ENCODE peak calls at places on chromosomes 16 and 17, in five cellular contexts. Z, Y, B, W and C are unnamed samples.
A peak's percentile ranks its signal among the peaks of the same experiment; 100 is the strongest.

GRCh38 chr17:6569391-6570302 is 13.3 kb upstream of the PITPNM3 start:
- DNase-seq in Z (no peak), Y (no peak), B (no peak), W (no peak), C (no peak)

GRCh38 chr16:26598989-26599785 is 467.5 kb upstream of the C16orf82 start:
- DNase-seq in Z (no peak), Y (no peak), B (no peak), W (no peak), C (no peak)

GRCh38 chr17:79664925-79665738 is 54.3 kb upstream of the RBFOX3 start:
- DNase-seq in B (peak; percentile 60), Z (peak; percentile 62), W (no peak), Y (no peak), C (no peak)

GRCh38 chr17:69363488-69364210 is 36.7 kb upstream of the ABCA5 start:
- DNase-seq in W (no peak), B (no peak), Y (no peak), Z (no peak), C (no peak)

GRCh38 chr17:74334393-74335039 is 8.5 kb downstream of the KIF19 start:
- DNase-seq in Z (no peak), W (no peak), B (no peak), Y (no peak), C (no peak)

GRCh38 chr16:11273721-11274324 is 394 bp upstream of the PRM3 start:
- DNase-seq in B (no peak), W (no peak), Z (no peak), Y (no peak), C (no peak)

GRCh38 chr17:30093463-30094147 is 23.0 kb upstream of the NSRP1 start:
- DNase-seq in W (no peak), Z (peak; percentile 71), B (peak; percentile 28), Y (peak; percentile 58), C (peak; percentile 61)

GRCh38 chr16:86643661-86644060 is 65.3 kb downstream of the FOXL1 start:
- DNase-seq in Y (no peak), Z (no peak), B (no peak), W (no peak), C (no peak)

GRCh38 chr17:79742589-79742918 is 11.8 kb downstream of the ENPP7 start:
- DNase-seq in B (no peak), W (no peak), Z (no peak), Y (no peak), C (no peak)

GRCh38 chr16:75087040-75087979 is 29.3 kb downstream of the LDHD start:
- DNase-seq in W (no peak), Y (peak; percentile 93), Z (no peak), B (no peak), C (no peak)

GRCh38 chr17:38606646-38607611 is 1.2 kb upstream of the SRCIN1 start:
- DNase-seq in Y (no peak), Z (no peak), W (no peak), B (no peak), C (no peak)

GRCh38 chr17:38605230-38605851 is 411 bp downstream of the SRCIN1 start:
- DNase-seq in Y (no peak), W (no peak), Z (no peak), B (no peak), C (no peak)

GRCh38 chr17:38604479-38605229 is 1.1 kb downstream of the SRCIN1 start:
- DNase-seq in Z (no peak), W (no peak), Y (no peak), B (no peak), C (no peak)

GRCh38 chr17:38603786-38604478 is 1.8 kb downstream of the SRCIN1 start:
- DNase-seq in W (no peak), B (no peak), Z (no peak), Y (no peak), C (no peak)

DNA sequence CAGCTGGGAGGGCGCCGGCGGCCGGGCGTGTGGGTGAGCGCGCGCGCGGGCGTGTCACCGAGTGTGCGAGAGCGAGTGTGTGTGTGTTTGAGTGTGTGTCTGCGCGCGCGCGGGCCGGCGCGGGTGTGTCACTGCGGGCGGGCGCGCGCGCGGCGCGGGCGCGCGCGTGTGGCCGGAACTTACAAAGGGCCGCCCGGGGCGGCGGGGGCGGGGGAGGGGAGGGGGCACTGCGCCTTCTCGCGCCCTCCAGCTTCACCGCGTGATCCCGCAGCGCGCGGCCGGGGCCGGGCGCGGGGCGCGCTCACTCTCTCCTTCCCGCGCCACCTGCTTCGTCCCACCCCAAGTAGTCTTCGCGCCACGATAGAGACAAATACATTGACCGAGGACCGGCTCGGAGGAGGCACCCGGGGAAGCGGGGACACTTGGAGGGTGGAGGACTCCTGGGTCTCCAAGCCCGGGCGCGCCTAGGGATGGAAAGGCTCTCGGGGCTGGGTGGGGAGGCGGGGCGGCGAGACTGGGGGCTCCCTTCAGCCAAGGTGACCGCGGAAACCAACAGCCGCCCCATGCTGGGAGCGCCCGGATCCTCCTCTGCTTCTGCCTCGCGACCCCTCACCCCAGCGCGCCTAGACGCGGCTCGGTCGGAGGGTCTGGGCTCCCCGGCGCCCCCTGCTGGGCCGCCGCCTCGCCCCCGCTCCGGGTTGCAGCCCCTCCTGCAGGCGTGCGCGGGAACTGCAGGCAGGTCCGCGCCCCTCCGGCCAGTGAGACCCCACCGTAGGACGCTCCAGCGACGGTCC is at the start of gene SRCIN1:
- DNase-seq in Y (peak; percentile 2), Z (peak; percentile 72), W (no peak), B (peak; percentile 23), C (no peak)
- TF ChIP-seq CTCF in Y (peak; percentile 94), Z (peak; percentile 53), W (peak; percentile 60), B (peak; percentile 74), C (peak; percentile 93)

DNA sequence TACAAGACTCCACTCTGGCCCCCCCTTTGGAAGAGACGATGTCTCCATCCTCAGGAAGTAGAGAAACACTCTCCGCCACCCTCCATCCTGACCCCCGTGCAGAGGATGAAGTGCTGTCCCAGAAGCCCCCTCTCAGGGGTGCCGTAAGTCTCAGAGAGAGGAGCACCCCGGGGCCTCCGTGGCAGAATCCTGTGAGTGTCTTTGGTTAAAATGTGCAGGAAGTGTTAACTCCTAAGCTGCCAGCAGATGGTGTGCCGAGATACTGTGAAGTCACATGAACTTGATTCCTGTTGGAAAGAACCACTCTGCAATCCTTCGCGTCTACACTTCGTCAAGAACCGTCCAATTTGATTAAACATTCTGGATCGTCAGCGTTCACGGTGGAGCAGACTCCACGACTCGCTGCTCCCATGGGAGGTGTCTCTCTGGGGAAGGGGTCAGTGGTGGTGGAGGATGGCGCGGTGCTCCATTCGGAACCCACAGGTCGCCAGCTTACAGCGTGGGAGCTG is 5.6 kb downstream of the BANP start:
- DNase-seq in Y (peak; percentile 85), B (no peak), W (no peak), Z (no peak), C (peak; percentile 30)
- TF ChIP-seq CTCF in Y (peak; percentile 63), B (no peak), W (peak; percentile 37), Z (no peak), C (peak; percentile 66)

GRCh38 chr17:21282850-21283249 is 1.7 kb upstream of the MAP2K3 start:
- DNase-seq in Y (no peak), Z (no peak), B (no peak), W (no peak), C (no peak)
- TF ChIP-seq CTCF in Y (no peak), Z (no peak), B (no peak), W (no peak), C (no peak)

GRCh38 chr17:51298508-51299371 is 38.4 kb downstream of the UTP18 start:
- DNase-seq in Y (peak; percentile 54), Z (no peak), B (no peak), W (no peak), C (peak; percentile 48)
- TF ChIP-seq CTCF in Y (peak; percentile 74), Z (peak; percentile 7), B (peak; percentile 63), W (peak; percentile 82), C (peak; percentile 78)

GRCh38 chr17:2786176-2786881 is 9.9 kb upstream of the RAP1GAP2 start:
- DNase-seq in Y (peak; percentile 69), B (peak; percentile 86), W (peak; percentile 17), Z (peak; percentile 77), C (peak; percentile 57)
- TF ChIP-seq CTCF in Y (peak; percentile 67), B (peak; percentile 89), W (peak; percentile 86), Z (peak; percentile 42), C (peak; percentile 88)

GRCh38 chr17:50048146-50048720 is 7.7 kb upstream of the ITGA3 start:
- DNase-seq in W (no peak), B (no peak), Z (peak; percentile 39), Y (no peak), C (no peak)
- TF ChIP-seq CTCF in W (no peak), B (no peak), Z (no peak), Y (no peak), C (no peak)

DNA sequence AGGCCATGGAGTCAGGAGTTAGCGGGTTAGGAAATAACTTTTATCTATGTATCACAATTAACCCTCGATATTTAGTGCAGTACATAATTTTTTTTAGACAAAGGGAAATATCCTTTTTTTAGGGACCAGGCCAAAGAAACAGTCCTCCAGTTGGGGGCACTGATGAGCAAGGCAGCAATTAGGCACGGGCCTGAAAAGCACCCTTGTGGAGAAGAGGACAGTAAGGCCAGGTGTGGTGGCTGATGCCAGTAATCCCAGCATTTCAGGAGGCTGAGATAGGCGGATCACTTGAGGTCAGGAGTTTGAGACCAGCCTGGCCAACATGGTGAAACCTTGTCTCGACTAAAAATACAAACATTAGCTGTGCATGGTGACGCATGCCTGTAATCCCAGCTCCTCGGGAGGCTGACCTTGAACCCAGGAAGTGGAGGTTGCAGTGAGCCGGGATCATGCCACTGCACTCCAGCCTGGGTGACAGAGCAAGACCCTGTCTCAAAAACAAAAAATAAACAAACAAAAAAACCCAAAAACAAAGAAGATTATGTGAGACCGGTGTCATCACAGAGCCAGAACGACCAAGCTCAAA is 158.3 kb upstream of the NOL11 start:
- DNase-seq in Z (no peak), B (peak; percentile 26), W (no peak), Y (no peak), C (no peak)
- TF ChIP-seq CTCF in Z (no peak), B (peak; percentile 11), W (no peak), Y (no peak), C (peak; percentile 43)

GRCh38 chr17:38557836-38558750 is 47.7 kb downstream of the SRCIN1 start:
- DNase-seq in Y (peak; percentile 86), Z (peak; percentile 93), B (peak; percentile 94), W (peak; percentile 53), C (peak; percentile 90)
- TF ChIP-seq CTCF in Y (peak; percentile 93), Z (peak; percentile 90), B (peak; percentile 93), W (peak; percentile 98), C (peak; percentile 91)

DNA sequence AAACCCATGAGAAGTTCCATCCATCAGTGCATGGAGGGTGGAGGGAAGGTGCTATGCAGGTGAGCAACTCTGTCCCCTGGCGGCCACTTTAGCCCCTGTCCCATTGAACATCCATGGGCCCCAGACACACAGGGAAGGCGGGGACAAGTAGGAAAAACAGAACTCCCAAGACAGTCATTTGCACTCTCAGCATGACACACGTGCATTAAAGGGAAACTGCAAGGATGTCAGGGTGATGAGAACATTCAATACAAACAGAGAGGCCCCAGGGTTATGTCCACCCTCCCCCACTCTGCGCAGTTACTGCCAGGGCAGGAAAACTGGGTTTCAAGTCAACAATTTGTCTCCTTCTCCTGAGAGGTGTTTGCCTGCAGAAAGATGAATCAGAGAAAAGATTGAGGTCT is 44.0 kb upstream of the AKTIP start:
- DNase-seq in W (no peak), B (no peak), Z (no peak), Y (peak; percentile 13), C (no peak)
- TF ChIP-seq CTCF in W (no peak), B (no peak), Z (no peak), Y (no peak), C (peak; percentile 44)

GRCh38 chr16:13697013-13697412 is 222.9 kb upstream of the ERCC4 start:
- DNase-seq in W (no peak), Z (no peak), B (no peak), Y (no peak), C (no peak)

GRCh38 chr16:13696017-13696416 is 223.9 kb upstream of the ERCC4 start:
- DNase-seq in W (no peak), Y (no peak), Z (no peak), B (no peak), C (no peak)

GRCh38 chr16:13702614-13703013 is 217.3 kb upstream of the ERCC4 start:
- DNase-seq in B (no peak), W (no peak), Y (no peak), Z (no peak), C (no peak)

GRCh38 chr16:13697568-13697967 is 222.4 kb upstream of the ERCC4 start:
- DNase-seq in Y (no peak), W (no peak), B (no peak), Z (no peak), C (no peak)
- TF ChIP-seq CTCF in Y (no peak), W (no peak), B (no peak), Z (no peak), C (no peak)